ENCODE peak calls at places on chromosomes 3 and 15, in four cellular contexts. D is transverse colon; C is RWPE2; V is CD8-positive, alpha-beta T cell. P is an unnamed sample.

GRCh38 chr3:160629491-160629890 is 47.5 kb upstream of the ARL14 start:
- DNase-seq in C (no peak), D (no peak), V (no peak), P (no peak)

GRCh38 chr15:67823371-67824156 is 1.7 kb upstream of the SKOR1 start:
- DNase-seq in D (no peak), V (no peak), C (no peak), P (peak; percentile 70)

GRCh38 chr15:55742927-55743614 is at the start of gene PRTG:
- DNase-seq in V (no peak), C (peak; percentile 82), D (peak; percentile 38), P (peak; percentile 72)

GRCh38 chr15:70033529-70034140 is 64.1 kb downstream of the TLE3 start:
- DNase-seq in V (no peak), D (no peak), C (no peak), P (no peak)

GRCh38 chr15:90750186-90750585 is 33.0 kb downstream of the BLM start:
- DNase-seq in D (no peak), C (no peak), V (no peak), P (no peak)

GRCh38 chr3:189292667-189293478 is 121.1 kb downstream of the TPRG1 start:
- DNase-seq in C (no peak), D (peak; percentile 10), V (no peak), P (no peak)

GRCh38 chr15:98730860-98731711 is 82.7 kb downstream of the IGF1R start:
- DNase-seq in C (no peak), V (no peak), D (no peak), P (no peak)

GRCh38 chr3:65856907-65857306 is 181.8 kb downstream of the MAGI1 start:
- DNase-seq in C (no peak), V (no peak), D (no peak), P (no peak)

GRCh38 chr3:134333522-134334181 is 40.6 kb downstream of the AMOTL2 start:
- DNase-seq in C (no peak), V (no peak), D (no peak), P (peak; percentile 31)

GRCh38 chr15:84961114-84961452 is 20.6 kb upstream of the PDE8A start:
- DNase-seq in C (no peak), V (no peak), D (no peak), P (no peak)

GRCh38 chr15:41006479-41006878 is 53.2 kb downstream of the CHAC1 start:
- DNase-seq in D (no peak), C (no peak), V (no peak), P (no peak)

GRCh38 chr15:63763476-63764123 is 70.1 kb downstream of the HERC1 start:
- DNase-seq in V (no peak), D (no peak), C (no peak), P (no peak)

GRCh38 chr3:13307041-13307440 is 113.1 kb downstream of the NUP210 start:
- DNase-seq in D (no peak), C (peak; percentile 33), V (no peak), P (no peak)

GRCh38 chr15:72161351-72162132 is 36.0 kb downstream of the GRAMD2A start:
- DNase-seq in V (no peak), C (no peak), D (no peak), P (peak; percentile 31)

GRCh38 chr15:65371976-65372786 is 5.6 kb downstream of the IGDCC3 start:
- DNase-seq in D (no peak), V (no peak), C (peak; percentile 44), P (no peak)

GRCh38 chr15:57429098-57429497 is 52.8 kb downstream of the CGNL1 start:
- DNase-seq in C (no peak), V (no peak), D (no peak), P (no peak)

GRCh38 chr15:57423599-57424140 is 47.4 kb downstream of the CGNL1 start:
- DNase-seq in V (no peak), C (no peak), D (no peak), P (no peak)

GRCh38 chr15:57424628-57425405 is 48.5 kb downstream of the CGNL1 start:
- DNase-seq in D (no peak), V (no peak), C (no peak), P (no peak)

GRCh38 chr15:57425842-57426241 is 49.5 kb downstream of the CGNL1 start:
- DNase-seq in C (no peak), V (no peak), D (no peak), P (no peak)

GRCh38 chr15:57427367-57427821 is 51.1 kb downstream of the CGNL1 start:
- DNase-seq in D (peak; percentile 46), V (no peak), C (no peak), P (no peak)
- H3K27ac ChIP-seq in D (no peak overlapping the region), V (no peak overlapping the region), C (no peak overlapping the region), P (no peak overlapping the region)

GRCh38 chr3:197328198-197328597 is 29.8 kb upstream of the DLG1 start:
- DNase-seq in D (no peak), V (no peak), C (no peak), P (no peak)
- H3K27ac ChIP-seq in D (no peak overlapping the region), V (no peak overlapping the region), C (no peak overlapping the region), P (no peak overlapping the region)

GRCh38 chr3:11514191-11514770 is 129.4 kb downstream of the VGLL4 start:
- DNase-seq in C (no peak), V (no peak), D (no peak), P (peak; percentile 57)
- H3K27ac ChIP-seq in C (peak overlapping the region; percentile 51), V (no peak overlapping the region), D (peak overlapping the region; percentile 5), P (peak overlapping the region; percentile 65)

DNA sequence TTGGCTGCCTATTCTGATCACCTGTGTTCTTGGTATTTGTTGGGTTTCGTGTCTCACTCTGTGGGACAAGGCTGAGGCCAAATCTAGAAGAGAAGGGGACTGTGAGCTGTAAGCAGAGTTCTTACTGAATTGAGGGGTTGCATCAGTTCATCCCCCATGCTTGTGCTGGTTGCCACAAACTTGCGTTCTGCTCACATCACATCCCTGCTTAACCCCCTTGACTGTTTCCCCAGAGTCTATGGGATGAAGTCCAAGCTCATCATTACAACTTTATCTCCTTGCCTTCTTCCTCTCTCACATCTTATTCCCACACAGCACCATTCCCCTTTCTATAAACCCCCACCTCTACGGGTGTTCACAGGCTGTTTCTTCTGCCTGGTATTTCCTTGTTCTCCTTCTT is 143.8 kb upstream of the ABHD17C start:
- DNase-seq in C (no peak), D (no peak), V (no peak), P (no peak)
- H3K27ac ChIP-seq in C (peak overlapping the region; percentile 75), D (no peak overlapping the region), V (no peak overlapping the region), P (no peak overlapping the region)

GRCh38 chr15:101239724-101240136 is 12.1 kb downstream of the CHSY1 start:
- DNase-seq in V (no peak), D (no peak), C (no peak), P (no peak)
- H3K27ac ChIP-seq in V (no peak overlapping the region), D (peak overlapping the region; percentile 24), C (no peak overlapping the region), P (peak overlapping the region; percentile 85)

P was measured in left lung.